ENCODE peak calls at places on chromosomes 12 and 14, in eight cellular contexts. K is fibroblast of lung, I is PC-3, T is mammary epithelial cell, S is H1, N is GM23338, B is GM23248, G is endothelial cell of umbilical vein. E is an unnamed sample.

GRCh38 chr12:120388711-120389431 is 19.9 kb upstream of the MSI1 start:
- DNase-seq in K (no peak), I (no peak), T (no peak), S (peak; percentile 88), N (peak; percentile 96), B (peak; percentile 12), G (no peak), E (peak; percentile 45)

GRCh38 chr14:56216631-56217379 is 98.6 kb downstream of the PELI2 start:
- DNase-seq in K (peak; percentile 44), I (no peak), T (no peak), S (no peak), N (no peak), B (peak; percentile 43), G (peak; percentile 50), E (peak; percentile 59)

GRCh38 chr14:101227611-101228594 is 324.4 kb upstream of the RTL1 start:
- DNase-seq in K (no peak), I (no peak), T (no peak), S (peak; percentile 43), N (no peak), B (no peak), G (no peak), E (no peak)

GRCh38 chr14:90743826-90744225 is 72.4 kb downstream of the TTC7B start:
- DNase-seq in K (no peak), I (no peak), T (no peak), S (peak; percentile 23), N (no peak), B (no peak), G (no peak), E (no peak)

GRCh38 chr14:58171090-58171489 is 19.1 kb upstream of the ARMH4 start:
- DNase-seq in K (peak; percentile 83), I (peak; percentile 99), T (peak; percentile 80), S (peak; percentile 85), N (peak; percentile 94), B (peak; percentile 86), G (peak; percentile 71), E (peak; percentile 88)

GRCh38 chr12:42091769-42092168 is 52.9 kb downstream of the GXYLT1 start:
- DNase-seq in K (peak; percentile 91), I (no peak), T (peak; percentile 1), S (no peak), N (no peak), B (peak; percentile 16), G (no peak), E (no peak)

GRCh38 chr12:64749466-64750202 is 9.6 kb downstream of the GNS start:
- DNase-seq in K (no peak), I (no peak), T (no peak), S (no peak), N (no peak), B (no peak), G (no peak), E (no peak)

GRCh38 chr12:95763809-95764253 is 26.7 kb downstream of the NTN4 start:
- DNase-seq in K (peak; percentile 80), I (peak; percentile 96), T (peak; percentile 91), S (no peak), N (no peak), B (peak; percentile 86), G (peak; percentile 83), E (peak; percentile 30)

GRCh38 chr14:72700338-72701231 is 193.3 kb downstream of the DPF3 start:
- DNase-seq in K (no peak), I (no peak), T (no peak), S (no peak), N (no peak), B (peak; percentile 72), G (no peak), E (no peak)

GRCh38 chr12:124786065-124786964 is 77.3 kb downstream of the SCARB1 start:
- DNase-seq in K (peak; percentile 88), I (no peak), T (peak; percentile 53), S (peak; percentile 88), N (peak; percentile 95), B (no peak), G (peak; percentile 86), E (no peak)

GRCh38 chr12:87227157-87227556 is 802.0 kb downstream of the C12orf50 start:
- DNase-seq in K (peak; percentile 65), I (no peak), T (no peak), S (no peak), N (no peak), B (peak; percentile 7), G (no peak), E (no peak)

GRCh38 chr12:129863938-129864337 is 39.9 kb downstream of the TMEM132D start:
- DNase-seq in K (no peak), I (no peak), T (no peak), S (no peak), N (peak; percentile 36), B (no peak), G (no peak), E (no peak)

GRCh38 chr12:15584366-15585041 is 204.7 kb downstream of the EPS8 start:
- DNase-seq in K (peak; percentile 71), I (peak; percentile 56), T (no peak), S (no peak), N (peak; percentile 74), B (peak; percentile 77), G (peak; percentile 52), E (peak; percentile 65)

GRCh38 chr12:121578230-121579189 is 2.3 kb downstream of the KDM2B start:
- DNase-seq in K (no peak), I (no peak), T (no peak), S (peak; percentile 76), N (peak; percentile 69), B (peak; percentile 50), G (peak; percentile 34), E (no peak)

GRCh38 chr12:54701940-54702592 is 53.9 kb upstream of the DCD start:
- DNase-seq in K (peak; percentile 25), I (peak; percentile 61), T (peak; percentile 12), S (no peak), N (peak; percentile 75), B (peak; percentile 60), G (peak; percentile 28), E (peak; percentile 70)

GRCh38 chr12:26789731-26790644 is 43.0 kb downstream of the ITPR2 start:
- DNase-seq in K (peak; percentile 83), I (peak; percentile 90), T (peak; percentile 47), S (no peak), N (no peak), B (peak; percentile 84), G (no peak), E (no peak)

GRCh38 chr14:89473979-89474378 is 56.9 kb upstream of the FOXN3 start:
- DNase-seq in K (peak; percentile 64), I (peak; percentile 57), T (no peak), S (no peak), N (no peak), B (peak; percentile 53), G (no peak), E (no peak)

GRCh38 chr12:103493199-103493598 is 2.6 kb downstream of the C12orf42 start:
- DNase-seq in K (no peak), I (no peak), T (peak; percentile 97), S (no peak), N (no peak), B (no peak), G (no peak), E (no peak)

GRCh38 chr12:103498990-103499389 is 3.2 kb upstream of the C12orf42 start:
- DNase-seq in K (no peak), I (no peak), T (no peak), S (no peak), N (no peak), B (no peak), G (no peak), E (no peak)

GRCh38 chr12:103494388-103494787 is 1.4 kb downstream of the C12orf42 start:
- DNase-seq in K (no peak), I (no peak), T (no peak), S (no peak), N (no peak), B (no peak), G (no peak), E (no peak)

GRCh38 chr12:103495783-103496456 is at the start of gene C12orf42:
- DNase-seq in K (no peak), I (peak; percentile 76), T (peak; percentile 67), S (peak; percentile 76), N (peak; percentile 72), B (peak; percentile 47), G (peak; percentile 5), E (peak; percentile 32)

GRCh38 chr12:103495158-103495782 is 498 bp downstream of the C12orf42 start:
- DNase-seq in K (no peak), I (no peak), T (peak; percentile 45), S (peak; percentile 82), N (peak; percentile 84), B (no peak), G (no peak), E (peak; percentile 11)
- H3K4me3 ChIP-seq in K (no peak overlapping the region), I (peak overlapping the region; percentile 65), T (peak overlapping the region; percentile 53), S (peak overlapping the region; percentile 61), N (peak overlapping the region; percentile 77), B (peak overlapping the region; percentile 29), G (no peak overlapping the region), E (no peak overlapping the region)

GRCh38 chr14:69572634-69573135 is 2.0 kb downstream of the CCDC177 start:
- DNase-seq in K (no peak), I (no peak), T (no peak), S (peak; percentile 48), N (peak; percentile 21), B (peak; percentile 35), G (no peak), E (peak; percentile 27)

GRCh38 chr14:69573205-69573840 is 1.3 kb downstream of the CCDC177 start:
- DNase-seq in K (no peak), I (no peak), T (no peak), S (peak; percentile 48), N (peak; percentile 13), B (peak; percentile 33), G (no peak), E (peak; percentile 41)

GRCh38 chr14:69574954-69575295 is 254 bp upstream of the CCDC177 start:
- DNase-seq in K (no peak), I (no peak), T (no peak), S (no peak), N (no peak), B (no peak), G (no peak), E (no peak)

GRCh38 chr14:69573841-69574265 is 818 bp downstream of the CCDC177 start:
- DNase-seq in K (no peak), I (no peak), T (no peak), S (peak; percentile 60), N (peak; percentile 61), B (peak; percentile 7), G (no peak), E (peak; percentile 66)

GRCh38 chr14:69574266-69574953 is at the start of gene CCDC177:
- DNase-seq in K (peak; percentile 28), I (peak; percentile 79), T (peak; percentile 48), S (peak; percentile 85), N (peak; percentile 89), B (peak; percentile 67), G (peak; percentile 51), E (peak; percentile 74)
- TF ChIP-seq EZH2 in K (peak; percentile 65), I (peak; percentile 45), T (peak; percentile 51), S (peak; percentile 39), N (peak; percentile 53), B (no peak), G (peak; percentile 83), E (no peak)

DNA sequence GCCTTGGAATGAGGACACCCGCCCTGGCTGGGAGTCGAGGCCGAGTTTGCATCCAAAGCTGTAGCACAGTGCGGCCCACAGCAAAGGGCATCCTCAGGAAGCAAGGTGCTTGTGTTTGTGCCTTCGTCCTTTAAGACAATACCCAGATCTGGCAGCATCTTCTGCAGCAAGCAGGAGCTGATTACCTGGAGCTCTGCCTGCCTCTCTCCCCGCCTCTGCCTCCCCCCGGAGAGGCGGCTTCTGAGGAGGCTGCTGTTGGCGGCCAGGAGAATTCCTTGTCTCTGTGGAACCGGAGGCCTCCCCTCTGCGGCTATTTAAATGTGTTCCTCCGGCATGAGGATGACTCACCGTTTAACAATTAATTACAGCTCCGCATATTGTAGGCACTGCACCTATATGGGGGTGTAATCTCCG is 145.3 kb downstream of the CACNA1C start:
- DNase-seq in K (peak; percentile 91), I (no peak), T (peak; percentile 63), S (peak; percentile 72), N (peak; percentile 88), B (peak; percentile 76), G (no peak), E (peak; percentile 72)
- H3K4me3 ChIP-seq in K (no peak overlapping the region), I (no peak overlapping the region), T (no peak overlapping the region), S (no peak overlapping the region), N (peak overlapping the region; percentile 30), B (no peak overlapping the region), G (no peak overlapping the region), E (no peak overlapping the region)

GRCh38 chr14:99729991-99730875 is 46.1 kb downstream of the CYP46A1 start:
- DNase-seq in K (no peak), I (peak; percentile 76), T (no peak), S (peak; percentile 100), N (peak; percentile 89), B (peak; percentile 66), G (peak; percentile 58), E (peak; percentile 64)
- TF ChIP-seq EZH2 in K (no peak), I (no peak), T (no peak), S (no peak), N (no peak), B (no peak), G (no peak), E (no peak)